ENCODE peak calls at places on chromosomes 6 and 20, in eight cellular contexts. One of them, this sample, is unnamed. For H3K9me3, the result is how much of the 10 kb centered on the place peaks cover.

GRCh38 chr6:21111399-21111725 is 482.2 kb upstream of the SOX4 start:
- DNase-seq in prostate gland: no peak
- DNase-seq in A549: no peak
- DNase-seq in transverse colon: no peak
- DNase-seq in HCT116: peak
- DNase-seq in HepG2: peak
- DNase-seq in spleen: no peak
- DNase-seq in adrenal gland: no peak
- DNase-seq in this sample: no peak

GRCh38 chr6:137405806-137406205 is 88.4 kb downstream of the OLIG3 start:
- DNase-seq in prostate gland: no peak
- DNase-seq in A549: no peak
- DNase-seq in transverse colon: no peak
- DNase-seq in HCT116: no peak
- DNase-seq in HepG2: no peak
- DNase-seq in spleen: no peak
- DNase-seq in adrenal gland: no peak
- DNase-seq in this sample: no peak

GRCh38 chr6:40907198-40907701 is 131.8 kb downstream of the UNC5CL start:
- DNase-seq in prostate gland: peak
- DNase-seq in A549: peak
- DNase-seq in transverse colon: peak
- DNase-seq in HCT116: no peak
- DNase-seq in HepG2: peak
- DNase-seq in spleen: no peak
- DNase-seq in adrenal gland: peak
- DNase-seq in this sample: peak

GRCh38 chr6:142746524-142746923 is 198.5 kb downstream of the HIVEP2 start:
- DNase-seq in prostate gland: no peak
- DNase-seq in A549: peak
- DNase-seq in transverse colon: no peak
- DNase-seq in HCT116: no peak
- DNase-seq in HepG2: peak
- DNase-seq in spleen: no peak
- DNase-seq in adrenal gland: peak
- DNase-seq in this sample: peak

GRCh38 chr6:33320315-33321181 is 3.0 kb upstream of the ZBTB22 start:
- DNase-seq in prostate gland: no peak
- DNase-seq in A549: no peak
- DNase-seq in transverse colon: peak
- DNase-seq in HCT116: no peak
- DNase-seq in HepG2: no peak
- DNase-seq in spleen: peak
- DNase-seq in adrenal gland: peak
- DNase-seq in this sample: no peak

GRCh38 chr20:51326241-51326819 is 216.2 kb downstream of the NFATC2 start:
- DNase-seq in prostate gland: peak
- DNase-seq in A549: peak
- DNase-seq in transverse colon: peak
- DNase-seq in HCT116: peak
- DNase-seq in HepG2: peak
- DNase-seq in spleen: no peak
- DNase-seq in adrenal gland: no peak
- DNase-seq in this sample: peak

GRCh38 chr6:139520321-139520768 is 145.9 kb upstream of the CITED2 start:
- DNase-seq in prostate gland: no peak
- DNase-seq in A549: no peak
- DNase-seq in transverse colon: no peak
- DNase-seq in HCT116: no peak
- DNase-seq in HepG2: no peak
- DNase-seq in spleen: no peak
- DNase-seq in adrenal gland: no peak
- DNase-seq in this sample: no peak

GRCh38 chr6:15607603-15608002 is 55.2 kb downstream of the DTNBP1 start:
- DNase-seq in prostate gland: no peak
- DNase-seq in A549: no peak
- DNase-seq in transverse colon: no peak
- DNase-seq in HCT116: no peak
- DNase-seq in HepG2: no peak
- DNase-seq in spleen: no peak
- DNase-seq in adrenal gland: no peak
- DNase-seq in this sample: no peak

GRCh38 chr6:5672581-5673011 is 334.1 kb downstream of the NRN1 start:
- DNase-seq in prostate gland: no peak
- DNase-seq in A549: peak
- DNase-seq in transverse colon: no peak
- DNase-seq in HCT116: no peak
- DNase-seq in HepG2: no peak
- DNase-seq in spleen: no peak
- DNase-seq in adrenal gland: peak
- DNase-seq in this sample: no peak

GRCh38 chr6:147759088-147759487 is 250.6 kb downstream of the SAMD5 start:
- DNase-seq in prostate gland: no peak
- DNase-seq in A549: no peak
- DNase-seq in transverse colon: no peak
- DNase-seq in HCT116: no peak
- DNase-seq in HepG2: no peak
- DNase-seq in spleen: no peak
- DNase-seq in adrenal gland: no peak
- DNase-seq in this sample: no peak

GRCh38 chr6:105024803-105025202 is 67.9 kb downstream of the LIN28B start:
- DNase-seq in prostate gland: no peak
- DNase-seq in A549: no peak
- DNase-seq in transverse colon: no peak
- DNase-seq in HCT116: no peak
- DNase-seq in HepG2: no peak
- DNase-seq in spleen: no peak
- DNase-seq in adrenal gland: no peak
- DNase-seq in this sample: no peak

GRCh38 chr20:25389858-25390537 is 637 bp downstream of the ABHD12 start:
- DNase-seq in prostate gland: peak
- DNase-seq in A549: peak
- DNase-seq in transverse colon: peak
- DNase-seq in HCT116: no peak
- DNase-seq in HepG2: no peak
- DNase-seq in spleen: peak
- DNase-seq in adrenal gland: peak
- DNase-seq in this sample: peak

GRCh38 chr20:13101701-13102100 is 92.9 kb downstream of the SPTLC3 start:
- DNase-seq in prostate gland: no peak
- DNase-seq in A549: no peak
- DNase-seq in transverse colon: no peak
- DNase-seq in HCT116: no peak
- DNase-seq in HepG2: no peak
- DNase-seq in spleen: no peak
- DNase-seq in adrenal gland: no peak
- DNase-seq in this sample: no peak

GRCh38 chr6:45084257-45084656 is 243.9 kb upstream of the RUNX2 start:
- DNase-seq in prostate gland: no peak
- DNase-seq in A549: no peak
- DNase-seq in transverse colon: no peak
- DNase-seq in HCT116: no peak
- DNase-seq in HepG2: no peak
- DNase-seq in spleen: no peak
- DNase-seq in adrenal gland: no peak
- DNase-seq in this sample: no peak

GRCh38 chr6:15906393-15906976 is 222.4 kb upstream of the MYLIP start:
- DNase-seq in prostate gland: no peak
- DNase-seq in A549: no peak
- DNase-seq in transverse colon: no peak
- DNase-seq in HCT116: no peak
- DNase-seq in HepG2: no peak
- DNase-seq in spleen: no peak
- DNase-seq in adrenal gland: no peak
- DNase-seq in this sample: no peak

GRCh38 chr6:77796824-77797809 is 144.3 kb downstream of the MEI4 start:
- DNase-seq in prostate gland: no peak
- DNase-seq in A549: no peak
- DNase-seq in transverse colon: no peak
- DNase-seq in HCT116: no peak
- DNase-seq in HepG2: peak
- DNase-seq in spleen: no peak
- DNase-seq in adrenal gland: no peak
- DNase-seq in this sample: no peak
- TF ChIP-seq POLR2A in prostate gland: no peak
- TF ChIP-seq POLR2A in A549: no peak
- TF ChIP-seq POLR2A in transverse colon: no peak
- TF ChIP-seq POLR2A in HCT116: no peak
- TF ChIP-seq POLR2A in HepG2: no peak
- TF ChIP-seq POLR2A in spleen: no peak
- TF ChIP-seq POLR2A in adrenal gland: no peak
- TF ChIP-seq POLR2A in this sample: no peak

DNA sequence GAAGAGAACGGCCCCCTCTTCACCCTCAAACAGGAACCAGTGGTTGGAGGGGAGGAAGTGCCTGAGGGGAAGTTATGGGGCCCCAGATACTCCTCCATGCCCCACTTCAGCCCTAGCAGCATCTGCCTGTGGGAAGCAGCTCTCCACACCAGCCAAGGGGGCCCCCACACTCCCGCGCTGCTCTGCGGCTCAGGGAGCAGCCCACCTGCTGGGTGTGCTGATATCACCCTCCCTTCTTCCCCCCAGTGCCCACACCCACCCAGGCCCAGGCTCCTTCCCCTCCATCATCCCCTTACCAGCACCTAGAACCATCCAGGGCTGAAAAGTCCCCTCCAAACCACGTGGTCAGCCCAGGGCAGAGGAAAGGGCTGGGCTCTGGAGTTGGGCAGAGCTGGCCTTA is 519 bp downstream of the LST1 start:
- DNase-seq in prostate gland: no peak
- DNase-seq in A549: no peak
- DNase-seq in transverse colon: peak
- DNase-seq in HCT116: no peak
- DNase-seq in HepG2: no peak
- DNase-seq in spleen: peak
- DNase-seq in adrenal gland: no peak
- DNase-seq in this sample: no peak
- H3K27ac ChIP-seq in prostate gland: no peak
- H3K27ac ChIP-seq in A549: no peak
- H3K27ac ChIP-seq in transverse colon: peak
- H3K27ac ChIP-seq in HCT116: no peak
- H3K27ac ChIP-seq in HepG2: no peak
- H3K27ac ChIP-seq in spleen: peak
- H3K27ac ChIP-seq in adrenal gland: peak
- H3K27ac ChIP-seq in this sample: no peak

DNA sequence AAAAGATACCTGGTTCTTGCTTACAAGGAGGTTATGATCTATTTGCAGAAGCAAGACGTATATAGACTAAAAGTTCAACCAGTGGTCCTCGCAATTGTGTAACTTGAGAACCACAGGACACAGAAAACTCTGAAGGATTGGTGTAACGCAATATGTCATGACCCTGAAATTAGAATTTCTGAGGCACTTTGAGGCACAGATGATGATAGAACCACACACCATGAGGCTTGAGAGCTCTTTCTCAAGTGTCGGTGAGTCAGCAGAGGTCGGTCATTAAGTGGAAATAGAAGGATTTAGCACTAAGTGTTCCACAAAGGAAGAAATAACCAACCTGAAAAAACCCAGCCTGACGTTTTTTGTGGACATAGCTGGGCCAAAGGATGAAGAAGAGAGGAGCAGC is 15.3 kb upstream of the CCN2 start:
- DNase-seq in prostate gland: no peak
- DNase-seq in A549: no peak
- DNase-seq in transverse colon: no peak
- DNase-seq in HCT116: no peak
- DNase-seq in HepG2: no peak
- DNase-seq in spleen: no peak
- DNase-seq in adrenal gland: no peak
- DNase-seq in this sample: peak
- H3K9me3 ChIP-seq in prostate gland: under half
- H3K9me3 ChIP-seq in A549: under half
- H3K9me3 ChIP-seq in transverse colon: under half
- H3K9me3 ChIP-seq in HCT116: under half
- H3K9me3 ChIP-seq in HepG2: under half
- H3K9me3 ChIP-seq in spleen: under half
- H3K9me3 ChIP-seq in adrenal gland: under half
- H3K9me3 ChIP-seq in this sample: under half

DNA sequence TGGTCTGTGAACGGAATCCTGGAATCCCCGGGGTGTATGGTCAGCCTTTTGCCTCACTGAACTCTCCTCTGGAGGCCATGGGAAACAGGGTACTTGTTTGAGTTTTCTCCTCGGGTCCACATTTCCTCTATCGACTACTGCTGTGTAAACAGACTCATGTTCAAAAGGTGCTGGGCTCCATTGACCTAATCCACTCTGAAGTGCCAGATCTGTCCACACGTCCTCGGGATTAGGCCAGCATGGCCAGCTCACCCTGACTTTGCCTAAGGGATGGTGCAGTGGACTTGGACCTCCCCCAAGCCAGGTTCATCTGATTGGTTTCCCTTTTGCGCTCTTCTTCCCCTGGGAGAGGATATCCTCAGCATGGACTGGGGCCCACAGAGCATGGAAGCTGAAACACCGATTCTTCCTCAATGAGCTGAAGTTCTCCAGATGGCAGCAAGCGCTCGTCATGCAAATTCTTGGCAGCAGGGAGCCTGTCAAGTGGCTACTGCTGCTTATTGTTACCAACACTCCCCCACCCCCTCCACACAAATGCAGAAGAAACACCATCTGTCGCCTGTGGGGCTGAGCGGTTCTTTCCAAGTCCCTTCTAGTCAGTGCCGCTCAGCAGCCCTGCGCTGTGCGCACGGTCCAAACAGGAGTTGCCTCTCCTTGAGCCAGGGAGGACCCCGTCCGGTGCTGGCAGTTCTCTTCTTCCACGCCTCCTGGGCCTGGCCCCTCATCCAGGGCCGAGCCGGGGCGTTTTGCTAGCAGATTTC is 292.6 kb upstream of the MARCKS start:
- DNase-seq in prostate gland: peak
- DNase-seq in A549: no peak
- DNase-seq in transverse colon: peak
- DNase-seq in HCT116: no peak
- DNase-seq in HepG2: peak
- DNase-seq in spleen: peak
- DNase-seq in adrenal gland: peak
- DNase-seq in this sample: peak
- TF ChIP-seq POLR2A in prostate gland: no peak
- TF ChIP-seq POLR2A in A549: no peak
- TF ChIP-seq POLR2A in transverse colon: no peak
- TF ChIP-seq POLR2A in HCT116: no peak
- TF ChIP-seq POLR2A in HepG2: no peak
- TF ChIP-seq POLR2A in spleen: no peak
- TF ChIP-seq POLR2A in adrenal gland: no peak
- TF ChIP-seq POLR2A in this sample: no peak

This sample was measured in thyroid gland.